ENCODE peak calls at places on chromosomes 13 and 19, in eight cellular contexts. R, V, G, L, N, Z, A and M are unnamed samples.

GRCh38 chr19:34402074-34402600 is 2.1 kb upstream of the PDCD2L start:
- DNase-seq in G (peak), V (no peak), R (no peak), L (no peak), Z (no peak), N (no peak), A (no peak), M (no peak)

GRCh38 chr13:68940049-68940448 is 1167.6 kb upstream of the ATXN8OS start:
- DNase-seq in N (no peak), R (no peak), L (no peak), A (no peak), G (no peak), V (no peak), Z (no peak), M (no peak)

GRCh38 chr13:44340508-44340907 is 33.1 kb upstream of the SERP2 start:
- DNase-seq in R (no peak), G (no peak), V (no peak), Z (no peak), L (no peak), A (peak), N (no peak), M (no peak)

GRCh38 chr13:113802090-113802531 is 43.1 kb downstream of the TMEM255B start:
- DNase-seq in Z (peak), L (no peak), N (peak), G (no peak), A (peak), R (peak), V (no peak), M (no peak)

GRCh38 chr19:39465956-39466747 is 14.5 kb upstream of the TIMM50 start:
- DNase-seq in V (no peak), Z (no peak), L (no peak), G (no peak), R (no peak), A (no peak), N (no peak), M (no peak)

GRCh38 chr13:46656786-46657185 is 103.8 kb downstream of the LRCH1 start:
- DNase-seq in L (no peak), V (peak), R (no peak), Z (no peak), A (no peak), N (no peak), G (no peak), M (no peak)

GRCh38 chr13:63396746-63397145 is 1981.1 kb upstream of the PCDH20 start:
- DNase-seq in R (no peak), G (no peak), V (no peak), L (no peak), A (no peak), N (no peak), Z (no peak), M (no peak)

GRCh38 chr19:57620673-57621348 is 6.8 kb downstream of the ZNF134 start:
- DNase-seq in L (no peak), G (no peak), A (no peak), R (no peak), N (peak), V (peak), Z (no peak), M (no peak)

GRCh38 chr19:23822735-23823134 is 64.0 kb upstream of the ZNF681 start:
- DNase-seq in L (no peak), V (no peak), Z (no peak), A (no peak), G (peak), R (no peak), N (no peak), M (no peak)

GRCh38 chr13:40920826-40921225 is 98.3 kb downstream of the ELF1 start:
- DNase-seq in N (peak), L (no peak), V (no peak), Z (no peak), R (no peak), G (no peak), A (no peak), M (no peak)

GRCh38 chr19:15633122-15633521 is 7.6 kb upstream of the CYP4F3 start:
- DNase-seq in N (no peak), R (no peak), V (no peak), A (no peak), L (no peak), Z (no peak), G (no peak), M (no peak)

GRCh38 chr19:10762656-10763055 is 44.8 kb downstream of the DNM2 start:
- DNase-seq in A (no peak), R (no peak), N (no peak), Z (no peak), G (peak), V (no peak), L (peak), M (no peak)

GRCh38 chr13:29137016-29137415 is 316.9 kb downstream of the MTUS2 start:
- DNase-seq in A (no peak), V (no peak), G (no peak), Z (no peak), R (no peak), N (no peak), L (no peak), M (no peak)

DNA sequence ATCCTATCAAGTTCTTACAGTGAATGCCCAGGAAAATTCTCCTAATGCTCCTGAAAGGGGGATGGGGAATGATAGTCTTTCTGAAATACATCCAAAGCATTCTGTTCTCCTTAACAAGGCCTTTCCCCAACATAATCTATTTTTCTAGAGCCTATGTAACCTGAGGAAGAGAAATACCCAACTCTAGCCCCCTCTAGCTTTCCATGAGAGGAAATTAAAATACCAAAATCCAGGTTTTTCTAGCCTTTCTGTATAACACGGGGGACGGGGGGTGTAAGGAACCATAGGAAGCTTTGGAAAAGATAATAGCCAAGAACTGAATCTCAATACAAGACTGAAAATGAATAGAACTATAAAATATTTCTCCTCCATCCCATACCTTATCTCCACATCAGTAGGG is 815.9 kb downstream of the SLITRK6 start:
- DNase-seq in L (no peak), Z (no peak), V (no peak), A (no peak), R (no peak), G (no peak), N (no peak), M (no peak)
- TF ChIP-seq CTCF in L (no peak), Z (no peak), V (no peak), A (no peak), R (no peak), G (no peak), N (no peak), M (no peak)

DNA sequence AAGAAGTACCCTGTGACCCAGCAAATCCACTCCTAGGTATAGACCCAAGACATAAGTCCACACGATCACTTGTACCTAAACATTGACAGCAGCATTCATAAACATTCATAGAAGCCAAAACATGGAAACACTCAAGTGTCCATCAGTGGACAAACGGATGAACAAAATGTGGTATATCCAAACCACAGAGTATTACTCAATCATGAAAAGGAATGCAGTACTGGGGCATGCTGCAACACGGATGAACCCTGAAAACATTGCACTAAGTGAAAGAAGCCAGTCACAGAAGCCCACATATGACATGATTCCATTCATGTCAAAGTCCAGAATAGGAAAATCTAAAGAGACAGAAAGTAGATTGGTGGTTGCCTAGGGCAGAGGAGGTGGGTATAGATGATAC is 22.8 kb upstream of the CCNE1 start:
- DNase-seq in N (no peak), A (no peak), V (no peak), Z (no peak), G (no peak), L (no peak), R (no peak), M (no peak)
- TF ChIP-seq CTCF in N (no peak), A (no peak), V (no peak), Z (no peak), G (no peak), L (no peak), R (no peak), M (no peak)

GRCh38 chr13:98773053-98773452 is 20.6 kb upstream of the SLC15A1 start:
- DNase-seq in L (no peak), Z (no peak), R (no peak), A (no peak), V (no peak), G (no peak), N (no peak), M (no peak)
- TF ChIP-seq CTCF in L (no peak), Z (peak), R (no peak), A (no peak), V (no peak), G (no peak), N (no peak), M (no peak)

DNA sequence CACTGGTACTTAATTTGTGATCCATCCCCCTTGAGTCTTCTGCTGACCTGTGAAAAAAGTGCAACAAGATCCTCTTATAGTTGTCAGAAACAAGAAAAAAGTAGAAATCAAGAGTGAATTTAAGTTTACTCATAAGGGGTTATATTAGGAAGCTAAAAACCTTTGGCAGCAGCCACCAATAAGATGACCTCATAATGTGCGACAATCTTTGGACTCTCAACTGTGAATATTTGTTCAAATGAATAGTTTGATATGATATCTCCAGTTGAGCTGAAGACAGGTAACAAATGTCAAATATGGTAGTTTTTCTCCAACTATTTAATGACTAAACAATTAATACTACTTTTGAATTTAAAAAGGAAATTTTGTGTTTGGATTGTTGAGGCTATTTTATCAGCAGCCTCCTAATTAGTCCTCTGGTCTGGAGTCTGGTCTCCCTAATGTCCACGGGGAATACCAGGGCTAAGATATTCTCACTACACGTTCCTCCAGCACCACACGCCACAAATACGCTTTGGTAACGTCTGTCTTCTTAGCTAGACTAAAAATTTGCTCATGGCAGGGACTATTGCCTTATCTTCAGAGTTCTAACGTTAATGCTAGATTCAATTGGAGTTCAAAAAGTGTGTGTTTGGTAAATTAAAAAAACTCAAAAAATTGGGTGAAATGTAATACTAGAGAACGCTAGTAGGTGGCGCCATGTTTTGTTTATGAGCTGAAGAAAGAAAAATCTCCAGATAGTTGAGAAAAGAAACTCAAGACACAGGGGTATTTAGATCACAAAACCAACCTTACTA is 51.0 kb upstream of the PDX1 start:
- DNase-seq in L (no peak), V (peak), R (no peak), G (peak), N (peak), A (no peak), Z (no peak), M (no peak)
- TF ChIP-seq CTCF in L (peak), V (peak), R (peak), G (peak), N (peak), A (no peak), Z (peak), M (no peak)